ENCODE peak calls at places on chromosome 10, in seven cellular contexts. M is transverse colon, J is cardiac muscle cell, L is heart left ventricle, B is foreskin keratinocyte, H is ovary, V is mesendoderm. N is an unnamed sample.

GRCh38 chr10:12644380-12645144 is 295.2 kb downstream of the CAMK1D start:
- DNase-seq in M (no peak), J (no peak), L (no peak), B (no peak), H (no peak), V (no peak), N (no peak)

GRCh38 chr10:74314166-74314565 is 163.1 kb downstream of the ADK start:
- DNase-seq in M (no peak), J (peak), L (no peak), B (no peak), H (no peak), V (no peak), N (no peak)

GRCh38 chr10:14812271-14812670 is 25.6 kb downstream of the CDNF start:
- DNase-seq in M (no peak), J (no peak), L (no peak), B (no peak), H (no peak), V (peak), N (no peak)

GRCh38 chr10:14665304-14665703 is 109.4 kb downstream of the FAM107B start:
- DNase-seq in M (no peak), J (peak), L (no peak), B (peak), H (no peak), V (no peak), N (peak)

GRCh38 chr10:22346087-22346661 is 878 bp downstream of the SPAG6 start:
- DNase-seq in M (no peak), J (no peak), L (no peak), B (no peak), H (no peak), V (peak), N (no peak)

GRCh38 chr10:6296456-6297214 is 93.9 kb downstream of the PFKFB3 start:
- DNase-seq in M (no peak), J (no peak), L (no peak), B (no peak), H (no peak), V (peak), N (no peak)

GRCh38 chr10:89391882-89392756 is at the start of gene IFIT1:
- DNase-seq in M (peak), J (peak), L (peak), B (peak), H (peak), V (peak), N (peak)

GRCh38 chr10:81838950-81839349 is 36.0 kb upstream of the NRG3 start:
- DNase-seq in M (no peak), J (peak), L (no peak), B (no peak), H (no peak), V (peak), N (no peak)

GRCh38 chr10:132576671-132577349 is 39.2 kb downstream of the INPP5A start:
- DNase-seq in M (no peak), J (no peak), L (no peak), B (no peak), H (no peak), V (no peak), N (no peak)

GRCh38 chr10:99620713-99621453 is 644 bp upstream of the SLC25A28 start:
- DNase-seq in M (peak), J (peak), L (peak), B (peak), H (peak), V (peak), N (peak)

GRCh38 chr10:133151528-133151927 is 8.5 kb upstream of the KNDC1 start:
- DNase-seq in M (no peak), J (no peak), L (no peak), B (no peak), H (no peak), V (peak), N (no peak)

GRCh38 chr10:84820121-84820520 is 491.7 kb downstream of the CCSER2 start:
- DNase-seq in M (no peak), J (no peak), L (no peak), B (no peak), H (no peak), V (no peak), N (no peak)

GRCh38 chr10:70925377-70926214 is 37.2 kb upstream of the PCBD1 start:
- DNase-seq in M (peak), J (peak), L (peak), B (no peak), H (peak), V (peak), N (no peak)

GRCh38 chr10:6195891-6196290 is 6.8 kb upstream of the PFKFB3 start:
- DNase-seq in M (no peak), J (peak), L (no peak), B (no peak), H (no peak), V (no peak), N (no peak)

GRCh38 chr10:99325261-99325660 is 3.9 kb upstream of the CNNM1 start:
- DNase-seq in M (no peak), J (no peak), L (no peak), B (peak), H (no peak), V (no peak), N (no peak)

GRCh38 chr10:64209574-64209973 is 688.4 kb downstream of the REEP3 start:
- DNase-seq in M (no peak), J (peak), L (peak), B (no peak), H (peak), V (no peak), N (no peak)

GRCh38 chr10:14144491-14144890 is 186.2 kb downstream of the FRMD4A start:
- DNase-seq in M (no peak), J (no peak), L (no peak), B (no peak), H (no peak), V (no peak), N (no peak)

GRCh38 chr10:8539056-8539455 is 484.6 kb downstream of the GATA3 start:
- DNase-seq in M (no peak), J (no peak), L (no peak), B (peak), H (no peak), V (no peak), N (peak)

GRCh38 chr10:78038105-78038504 is 4.4 kb downstream of the RPS24 start:
- DNase-seq in M (no peak), J (no peak), L (no peak), B (no peak), H (no peak), V (no peak), N (no peak)
- H3K27ac ChIP-seq in M (no peak), J (no peak), L (no peak), B (no peak), H (no peak), V (no peak), N (peak)

GRCh38 chr10:24874133-24874532 is 78.3 kb downstream of the PRTFDC1 start:
- DNase-seq in M (no peak), J (no peak), L (no peak), B (no peak), H (no peak), V (no peak), N (no peak)

GRCh38 chr10:24872790-24873182 is 79.6 kb downstream of the PRTFDC1 start:
- DNase-seq in M (no peak), J (no peak), L (no peak), B (no peak), H (no peak), V (no peak), N (no peak)

GRCh38 chr10:24872049-24872789 is 80.2 kb downstream of the PRTFDC1 start:
- DNase-seq in M (no peak), J (no peak), L (no peak), B (no peak), H (no peak), V (no peak), N (no peak)

GRCh38 chr10:24871501-24871900 is 80.9 kb downstream of the PRTFDC1 start:
- DNase-seq in M (no peak), J (no peak), L (no peak), B (no peak), H (no peak), V (no peak), N (no peak)

DNA sequence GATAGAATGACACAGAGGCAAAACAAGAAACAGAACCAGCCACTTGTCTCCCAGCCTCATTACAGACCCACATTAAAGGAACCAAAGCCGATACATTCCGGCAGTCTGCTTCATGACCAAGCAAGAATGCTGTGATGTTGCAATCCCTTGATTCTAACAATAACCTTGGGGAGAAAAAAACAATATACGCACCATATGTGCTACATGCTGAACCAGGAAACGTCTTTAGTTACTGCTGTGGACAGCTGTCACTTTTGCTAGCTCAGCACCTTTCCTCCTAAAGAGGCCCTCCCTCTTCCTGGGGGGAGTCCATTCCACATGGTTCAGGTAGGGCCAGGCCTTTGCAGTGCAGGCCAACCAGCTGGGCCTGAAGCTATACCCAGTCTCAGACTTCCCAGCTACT is 79.1 kb downstream of the PRTFDC1 start:
- DNase-seq in M (no peak), J (peak), L (peak), B (peak), H (no peak), V (peak), N (peak)
- H3K27ac ChIP-seq in M (no peak), J (peak), L (no peak), B (no peak), H (no peak), V (no peak), N (peak)

DNA sequence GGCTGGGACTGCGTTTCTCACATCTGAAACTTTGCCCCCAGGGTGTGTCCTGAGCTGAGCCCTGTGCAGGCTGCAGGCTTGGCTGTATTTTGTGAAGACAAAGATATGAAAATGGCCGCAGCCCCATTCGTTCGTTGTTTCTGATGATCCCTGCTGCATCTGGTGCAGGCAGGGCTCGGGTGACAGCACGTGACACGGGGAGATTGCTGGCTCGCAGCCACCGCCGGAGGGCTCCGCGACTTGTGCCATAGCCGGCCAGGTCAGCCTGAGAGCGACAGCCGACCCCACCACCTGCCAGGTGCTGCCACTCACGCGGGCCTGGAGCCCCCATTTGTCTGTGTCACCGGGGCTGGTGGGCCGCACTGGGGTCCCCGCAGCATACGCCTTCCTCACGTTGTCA is 81.3 kb downstream of the ZRANB1 start:
- DNase-seq in M (no peak), J (no peak), L (no peak), B (no peak), H (no peak), V (no peak), N (no peak)
- H3K27ac ChIP-seq in M (peak), J (peak), L (peak), B (no peak), H (no peak), V (no peak), N (no peak)

GRCh38 chr10:17059197-17059688 is 70.4 kb downstream of the CUBN start:
- DNase-seq in M (no peak), J (peak), L (no peak), B (peak), H (no peak), V (no peak), N (no peak)
- H3K27ac ChIP-seq in M (no peak), J (no peak), L (no peak), B (no peak), H (no peak), V (no peak), N (no peak)

DNA sequence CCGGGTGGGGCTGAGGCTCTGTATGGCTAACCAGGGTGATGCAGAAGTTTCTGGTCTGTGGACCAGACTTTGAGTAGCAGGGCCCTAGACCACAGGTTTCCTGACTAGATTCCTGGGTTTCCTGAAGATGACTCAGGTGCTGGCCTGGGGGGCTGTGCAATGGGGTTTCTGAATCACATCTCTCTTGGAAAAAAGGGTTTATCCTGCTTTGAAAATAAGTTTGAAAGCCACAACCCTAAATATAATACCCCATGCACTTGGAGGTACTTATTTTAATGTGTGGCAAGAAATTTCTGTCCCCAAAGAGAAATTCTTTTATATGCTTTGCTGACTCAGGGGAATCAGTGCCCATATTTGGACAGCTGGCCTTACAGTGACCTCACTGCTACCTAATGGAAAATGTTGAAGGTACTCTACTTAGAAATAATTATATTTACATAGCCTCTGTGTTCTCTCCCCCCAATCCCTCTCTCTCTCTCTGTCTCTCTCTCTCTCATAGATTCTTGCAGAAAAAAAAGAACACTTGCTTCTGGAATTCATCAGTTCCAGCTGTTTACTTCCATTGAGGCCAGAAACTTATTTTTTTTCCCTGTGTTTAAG is 184.4 kb upstream of the LYZL2 start:
- DNase-seq in M (no peak), J (peak), L (no peak), B (peak), H (no peak), V (no peak), N (no peak)
- H3K27ac ChIP-seq in M (peak), J (no peak), L (no peak), B (no peak), H (no peak), V (no peak), N (no peak)

DNA sequence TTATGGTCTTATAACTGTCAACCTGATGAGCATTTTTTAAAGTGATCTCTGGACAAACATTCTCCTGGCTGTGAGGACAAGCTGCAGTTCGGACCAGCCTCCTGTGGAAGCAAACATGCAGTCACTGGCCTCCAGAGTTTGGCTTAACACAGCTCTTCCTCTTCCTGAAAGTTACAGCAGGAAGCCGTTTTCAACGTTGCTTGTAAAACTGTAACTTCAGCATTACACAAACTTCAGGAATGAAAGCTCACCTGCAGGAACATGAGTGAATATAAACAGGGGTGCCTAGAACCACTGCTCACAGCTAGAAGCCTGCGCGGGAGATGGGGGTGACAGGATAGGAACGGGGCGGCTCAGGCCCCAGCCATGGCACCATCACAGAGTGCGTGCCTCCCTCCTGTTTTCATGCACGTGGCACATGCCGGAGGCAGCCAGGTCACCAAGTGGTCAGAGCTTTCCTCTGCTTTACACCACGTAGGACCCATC is 292.9 kb upstream of the PITRM1 start:
- DNase-seq in M (peak), J (peak), L (no peak), B (peak), H (no peak), V (no peak), N (peak)
- H3K27ac ChIP-seq in M (peak), J (no peak), L (peak), B (peak), H (no peak), V (no peak), N (peak)

GRCh38 chr10:80455461-80456345 is 1.6 kb downstream of the TSPAN14 start:
- DNase-seq in M (no peak), J (no peak), L (no peak), B (no peak), H (no peak), V (no peak), N (no peak)
- H3K27ac ChIP-seq in M (peak), J (peak), L (peak), B (peak), H (peak), V (no peak), N (peak)

N was measured in epithelial cell of prostate.